ENCODE peak calls at places on chromosomes 12 and 14, in nine cellular contexts. Y is upper lobe of right lung, I is IMR-90, W is AG04450, A is suprapubic skin, S is tibial artery, X is breast epithelium, R is OCI-LY7, K is HCT116. O is an unnamed sample.

GRCh38 chr14:68796418-68797101 is 3.7 kb upstream of the ZFP36L1 start:
- DNase-seq in Y (no peak), I (no peak), W (no peak), A (peak; percentile 74), S (no peak), X (no peak), R (no peak), K (no peak), O (no peak)

GRCh38 chr12:106227641-106228319 is 20.0 kb downstream of the CKAP4 start:
- DNase-seq in Y (peak; percentile 89), I (no peak), W (no peak), A (peak; percentile 89), S (no peak), X (no peak), R (no peak), K (no peak), O (no peak)

GRCh38 chr12:31353730-31354708 is 28.1 kb upstream of the SINHCAF start:
- DNase-seq in Y (no peak), I (no peak), W (no peak), A (no peak), S (no peak), X (no peak), R (peak; percentile 31), K (no peak), O (no peak)

GRCh38 chr12:59578239-59578638 is 17.6 kb upstream of the SLC16A7 start:
- DNase-seq in Y (no peak), I (no peak), W (no peak), A (no peak), S (no peak), X (no peak), R (no peak), K (no peak), O (no peak)

GRCh38 chr14:91373591-91374245 is 43.9 kb downstream of the CCDC88C start:
- DNase-seq in Y (no peak), I (no peak), W (no peak), A (no peak), S (no peak), X (no peak), R (peak; percentile 74), K (no peak), O (no peak)

GRCh38 chr12:3820122-3820521 is 53.1 kb downstream of the PARP11 start:
- DNase-seq in Y (no peak), I (peak; percentile 65), W (no peak), A (no peak), S (no peak), X (no peak), R (no peak), K (no peak), O (no peak)

GRCh38 chr14:20630340-20631022 is 11.0 kb downstream of the OR6S1 start:
- DNase-seq in Y (no peak), I (peak; percentile 58), W (no peak), A (no peak), S (no peak), X (no peak), R (no peak), K (peak; percentile 84), O (no peak)

GRCh38 chr12:24044973-24045703 is 95.7 kb upstream of the SOX5 start:
- DNase-seq in Y (no peak), I (no peak), W (no peak), A (no peak), S (no peak), X (no peak), R (no peak), K (no peak), O (no peak)

GRCh38 chr12:29743801-29744200 is 39.9 kb downstream of the TMTC1 start:
- DNase-seq in Y (no peak), I (peak; percentile 93), W (peak; percentile 80), A (no peak), S (no peak), X (no peak), R (no peak), K (no peak), O (no peak)

GRCh38 chr12:131604859-131605258 is 106.0 kb upstream of the SFSWAP start:
- DNase-seq in Y (no peak), I (no peak), W (no peak), A (no peak), S (no peak), X (no peak), R (no peak), K (no peak), O (no peak)

DNA sequence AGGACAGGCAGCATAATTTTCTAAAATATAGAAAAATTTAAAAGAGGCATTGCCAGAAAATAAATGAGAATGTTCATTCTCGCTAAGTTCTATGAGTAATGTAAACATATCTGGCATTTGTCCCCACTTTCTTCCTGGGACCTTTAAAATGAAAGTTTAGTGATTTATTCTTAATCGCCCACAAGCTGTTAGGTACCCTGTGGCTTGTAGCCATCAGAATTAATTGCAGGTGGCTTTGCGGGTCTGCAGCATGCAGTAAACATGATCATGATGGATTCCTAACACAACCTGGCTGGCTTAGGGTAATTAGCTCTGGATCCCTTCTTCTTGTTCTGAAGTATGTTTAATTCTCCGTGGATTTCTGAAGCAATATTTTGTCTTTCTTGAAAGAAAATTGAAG is 103.5 kb upstream of the FRMD6 start:
- DNase-seq in Y (no peak), I (no peak), W (no peak), A (no peak), S (no peak), X (no peak), R (no peak), K (no peak), O (no peak)
- TF ChIP-seq CTCF in Y (no peak), I (no peak), W (no peak), A (no peak), S (no peak), X (no peak), R (no peak), K (no peak), O (no peak)

GRCh38 chr14:89428556-89429196 is 11.6 kb upstream of the FOXN3 start:
- DNase-seq in Y (peak; percentile 60), I (peak; percentile 22), W (no peak), A (no peak), S (peak; percentile 86), X (peak; percentile 77), R (no peak), K (no peak), O (no peak)
- H3K27ac ChIP-seq in Y (peak overlapping the region; percentile 33), I (peak overlapping the region; percentile 82), W (peak overlapping the region; percentile 67), A (peak overlapping the region; percentile 76), S (peak overlapping the region; percentile 91), X (peak overlapping the region; percentile 81), R (peak overlapping the region; percentile 100), K (no peak overlapping the region), O (peak overlapping the region; percentile 75)

GRCh38 chr12:124369901-124370378 is 75.0 kb downstream of the RFLNA start:
- DNase-seq in Y (no peak), I (no peak), W (no peak), A (no peak), S (no peak), X (peak; percentile 50), R (no peak), K (no peak), O (no peak)
- H3K4me3 ChIP-seq in Y (no peak overlapping the region), I (no peak overlapping the region), W (no peak overlapping the region), A (no peak overlapping the region), S (no peak overlapping the region), X (no peak overlapping the region), R (no peak overlapping the region), K (no peak overlapping the region), O (peak overlapping the region; percentile 41)

DNA sequence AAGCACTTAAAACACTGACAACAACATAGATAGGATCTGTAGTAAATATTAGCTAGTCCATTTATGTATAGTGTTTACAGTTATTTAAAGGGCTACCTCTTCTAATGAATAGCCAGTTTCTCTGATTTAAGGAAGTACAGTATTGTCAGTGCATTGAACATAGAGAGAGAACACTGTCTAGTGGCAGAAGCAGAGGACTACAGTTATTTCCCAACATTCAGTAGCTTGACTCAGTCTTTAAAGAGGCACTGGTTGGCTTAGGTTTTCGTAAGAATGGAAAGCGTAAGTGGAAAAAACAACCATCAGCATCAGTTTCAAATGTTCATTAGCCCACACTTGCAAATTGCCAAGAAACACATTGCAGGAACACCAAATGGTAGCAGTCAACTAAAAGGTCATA is 125.0 kb upstream of the HMGA2 start:
- DNase-seq in Y (no peak), I (peak; percentile 65), W (no peak), A (no peak), S (no peak), X (no peak), R (no peak), K (no peak), O (no peak)
- TF ChIP-seq CTCF in Y (peak; percentile 24), I (peak; percentile 54), W (peak; percentile 45), A (no peak), S (peak; percentile 26), X (peak; percentile 12), R (no peak), K (peak; percentile 14), O (peak; percentile 18)

DNA sequence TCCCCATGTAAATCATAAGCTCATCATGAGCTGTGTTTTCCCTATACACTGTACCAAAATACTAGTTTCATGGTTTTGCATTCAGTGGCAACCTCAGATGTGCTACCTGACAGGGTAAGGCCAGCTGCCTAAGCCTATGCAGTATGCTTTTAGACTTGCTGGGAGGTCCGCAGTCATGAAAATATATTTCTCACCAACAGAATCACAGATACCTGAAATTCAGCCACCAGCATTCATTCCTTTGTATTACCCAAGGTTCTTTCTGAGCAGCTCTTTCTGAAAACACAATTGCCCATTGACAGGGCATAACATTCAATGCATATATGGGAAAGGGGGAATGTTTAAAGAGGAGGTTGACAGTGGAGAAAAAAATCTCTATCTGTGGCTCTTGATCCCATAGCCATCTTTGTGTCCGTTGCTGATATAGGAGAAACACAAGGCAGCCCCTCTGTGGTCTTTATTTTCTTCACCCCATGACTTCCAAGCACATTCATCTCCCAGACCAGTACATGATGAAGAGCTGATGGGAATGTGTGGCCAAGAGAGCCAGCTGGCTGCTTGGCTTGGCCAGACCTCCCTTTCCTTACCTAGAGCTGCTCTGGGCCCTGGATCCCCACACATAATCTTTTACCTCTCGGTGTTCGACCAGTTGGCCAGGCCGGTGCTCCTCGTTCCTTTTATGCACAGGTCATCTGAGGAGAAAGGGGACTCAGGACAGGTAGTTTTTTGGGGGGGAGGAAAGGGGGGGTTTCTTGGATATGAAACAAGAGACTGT is 162.9 kb downstream of the KCNA5 start:
- DNase-seq in Y (no peak), I (no peak), W (no peak), A (no peak), S (no peak), X (no peak), R (no peak), K (no peak), O (no peak)
- H3K27ac ChIP-seq in Y (no peak overlapping the region), I (no peak overlapping the region), W (no peak overlapping the region), A (no peak overlapping the region), S (no peak overlapping the region), X (no peak overlapping the region), R (no peak overlapping the region), K (no peak overlapping the region), O (no peak overlapping the region)

GRCh38 chr12:8466171-8466692 is 10.5 kb downstream of the CLEC6A start:
- DNase-seq in Y (no peak), I (no peak), W (no peak), A (no peak), S (no peak), X (no peak), R (no peak), K (no peak), O (no peak)
- H3K4me3 ChIP-seq in Y (no peak overlapping the region), I (no peak overlapping the region), W (no peak overlapping the region), A (no peak overlapping the region), S (no peak overlapping the region), X (no peak overlapping the region), R (no peak overlapping the region), K (no peak overlapping the region), O (no peak overlapping the region)